ENCODE peak calls at places on chromosomes 4 and X, in four cellular contexts. One of them, this sample, is unnamed.
A peak's percentile ranks its signal among the peaks of the same experiment; 100 is the strongest.

GRCh38 chrX:13826770-13827169 is 9.9 kb upstream of the GPM6B start:
- DNase-seq in GM12878: no peak
- DNase-seq in K562: no peak
- DNase-seq in HL-60: no peak
- DNase-seq in this sample: no peak

GRCh38 chr4:81452452-81453011 is 19.2 kb downstream of the RASGEF1B start:
- DNase-seq in GM12878: no peak
- DNase-seq in K562: no peak
- DNase-seq in HL-60: no peak
- DNase-seq in this sample: no peak

GRCh38 chr4:123444298-123444731 is 47.7 kb downstream of the SPRY1 start:
- DNase-seq in GM12878: peak; percentile 45
- DNase-seq in K562: peak; percentile 72
- DNase-seq in HL-60: peak; percentile 87
- DNase-seq in this sample: no peak

GRCh38 chrX:460116-460515 is 73.4 kb upstream of the PPP2R3B start:
- DNase-seq in GM12878: no peak
- DNase-seq in K562: no peak
- DNase-seq in HL-60: no peak
- DNase-seq in this sample: no peak

GRCh38 chr4:189046642-189047041 is 894.0 kb upstream of the FRG1 start:
- DNase-seq in GM12878: no peak
- DNase-seq in K562: no peak
- DNase-seq in HL-60: no peak
- DNase-seq in this sample: no peak

GRCh38 chr4:102815981-102816380 is 11.4 kb downstream of the UBE2D3 start:
- DNase-seq in GM12878: no peak
- DNase-seq in K562: no peak
- DNase-seq in HL-60: no peak
- DNase-seq in this sample: no peak

GRCh38 chr4:112058433-112058832 is 86.8 kb upstream of the FAM241A start:
- DNase-seq in GM12878: no peak
- DNase-seq in K562: no peak
- DNase-seq in HL-60: no peak
- DNase-seq in this sample: no peak

GRCh38 chrX:132023896-132024386 is 839 bp downstream of the STK26 start:
- DNase-seq in GM12878: no peak
- DNase-seq in K562: peak; percentile 74
- DNase-seq in HL-60: peak; percentile 30
- DNase-seq in this sample: peak; percentile 12

GRCh38 chr4:108291137-108291536 is 122.4 kb upstream of the LEF1 start:
- DNase-seq in GM12878: no peak
- DNase-seq in K562: no peak
- DNase-seq in HL-60: no peak
- DNase-seq in this sample: no peak

GRCh38 chr4:98780926-98781325 is 122.5 kb upstream of the TSPAN5 start:
- DNase-seq in GM12878: no peak
- DNase-seq in K562: no peak
- DNase-seq in HL-60: no peak
- DNase-seq in this sample: no peak

GRCh38 chr4:145056325-145057130 is 41.5 kb downstream of the ANAPC10 start:
- DNase-seq in GM12878: no peak
- DNase-seq in K562: no peak
- DNase-seq in HL-60: no peak
- DNase-seq in this sample: no peak

GRCh38 chrX:12986886-12987285 is 12.0 kb downstream of the TMSB4X start:
- DNase-seq in GM12878: no peak
- DNase-seq in K562: no peak
- DNase-seq in HL-60: no peak
- DNase-seq in this sample: no peak

GRCh38 chr4:6155996-6156395 is 44.4 kb downstream of the JAKMIP1 start:
- DNase-seq in GM12878: no peak
- DNase-seq in K562: no peak
- DNase-seq in HL-60: no peak
- DNase-seq in this sample: no peak

GRCh38 chr4:1488357-1488756 is 82.1 kb upstream of the NKX1-1 start:
- DNase-seq in GM12878: no peak
- DNase-seq in K562: no peak
- DNase-seq in HL-60: no peak
- DNase-seq in this sample: no peak

DNA sequence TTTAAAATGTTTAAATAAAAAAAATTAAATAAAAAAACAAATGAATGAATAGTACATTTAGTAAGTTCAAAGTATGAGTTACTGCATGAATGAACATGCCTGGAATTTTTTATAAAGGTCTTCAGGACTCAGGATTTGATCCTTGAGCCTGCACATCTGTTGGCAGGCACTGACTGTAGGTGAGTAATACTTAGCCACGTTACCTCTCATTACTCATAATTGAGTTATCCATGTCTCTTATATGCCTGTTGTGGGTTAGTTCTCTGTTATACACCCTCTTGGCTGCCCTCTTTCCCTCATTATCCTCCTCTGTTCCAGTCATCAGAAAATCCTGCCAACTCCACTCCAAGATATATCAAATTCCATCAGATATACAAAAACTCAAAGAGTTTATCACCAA is 276.0 kb downstream of the FBXW7 start:
- DNase-seq in GM12878: no peak
- DNase-seq in K562: no peak
- DNase-seq in HL-60: no peak
- DNase-seq in this sample: no peak
- TF ChIP-seq SPI1 in GM12878: no peak
- TF ChIP-seq SPI1 in K562: no peak
- TF ChIP-seq SPI1 in HL-60: no peak
- TF ChIP-seq SPI1 in this sample: no peak

GRCh38 chr4:153945704-153946103 is 156.8 kb upstream of the SFRP2 start:
- DNase-seq in GM12878: no peak
- DNase-seq in K562: no peak
- DNase-seq in HL-60: no peak
- DNase-seq in this sample: no peak
- TF ChIP-seq POLR2AphosphoS5 in GM12878: no peak
- TF ChIP-seq POLR2AphosphoS5 in K562: no peak
- TF ChIP-seq POLR2AphosphoS5 in HL-60: no peak
- TF ChIP-seq POLR2AphosphoS5 in this sample: no peak

DNA sequence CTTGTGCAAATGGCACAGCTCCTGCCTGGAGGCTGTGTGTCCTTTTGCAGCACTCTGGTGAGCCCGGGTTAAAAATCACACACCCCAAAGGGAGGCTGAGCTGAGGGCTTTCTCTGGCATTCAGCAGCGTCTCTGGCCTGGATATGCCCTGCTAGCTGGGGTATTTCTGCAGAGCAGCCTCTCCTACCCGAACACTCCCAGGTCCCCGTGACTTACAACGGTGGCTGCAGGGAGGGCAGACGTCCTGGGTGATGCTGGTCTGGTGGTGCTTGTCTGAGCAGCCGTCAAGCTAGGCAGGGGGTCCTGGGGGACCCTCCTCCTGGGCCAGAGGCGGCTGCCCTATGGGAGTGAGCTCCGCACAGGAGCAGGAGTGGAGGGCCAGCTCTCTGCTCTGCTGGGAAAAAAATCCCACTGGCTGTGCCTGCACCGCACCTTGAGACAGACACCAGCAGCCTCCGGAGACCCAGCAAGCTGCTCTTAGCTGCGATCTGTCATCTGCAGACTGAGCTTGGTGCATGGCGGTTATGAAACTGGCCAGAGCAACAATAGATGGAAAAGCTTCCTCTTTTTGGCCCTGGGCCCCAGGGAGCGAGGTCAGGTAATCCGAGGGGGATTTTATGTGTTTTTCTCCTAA is 41.3 kb upstream of the ASMTL start:
- DNase-seq in GM12878: no peak
- DNase-seq in K562: no peak
- DNase-seq in HL-60: peak; percentile 89
- DNase-seq in this sample: no peak
- TF ChIP-seq SPI1 in GM12878: peak; percentile 53
- TF ChIP-seq SPI1 in K562: no peak
- TF ChIP-seq SPI1 in HL-60: no peak
- TF ChIP-seq SPI1 in this sample: peak; percentile 62

GRCh38 chr4:8090312-8090711 is 68.3 kb downstream of the ABLIM2 start:
- DNase-seq in GM12878: no peak
- DNase-seq in K562: no peak
- DNase-seq in HL-60: no peak
- DNase-seq in this sample: no peak
- TF ChIP-seq POLR2AphosphoS5 in GM12878: no peak
- TF ChIP-seq POLR2AphosphoS5 in K562: no peak
- TF ChIP-seq POLR2AphosphoS5 in HL-60: no peak
- TF ChIP-seq POLR2AphosphoS5 in this sample: no peak